ENCODE peak calls at places on chromosomes 3 and 15, in nine cellular contexts. One of them, this sample, is unnamed.

GRCh38 chr3:14524311-14524711 is 15.8 kb downstream of the GRIP2 start:
- DNase-seq in GM12865: no peak
- DNase-seq in breast epithelium: no peak
- DNase-seq in esophagus squamous epithelium: no peak
- DNase-seq in Calu3: peak
- DNase-seq in anterior cingulate cortex: no peak
- DNase-seq in RKO: no peak
- DNase-seq in NCI-H146: no peak
- DNase-seq in NCI-H2081 treated with DMSO at 0.1 percent for 48 hours: no peak
- DNase-seq in this sample: no peak

GRCh38 chr3:114595521-114596028 is 301.7 kb downstream of the TIGIT start:
- DNase-seq in NCI-H146: no peak
- DNase-seq in Calu3: no peak
- DNase-seq in RKO: no peak
- DNase-seq in breast epithelium: no peak
- DNase-seq in NCI-H2081 treated with DMSO at 0.1 percent for 48 hours: no peak
- DNase-seq in anterior cingulate cortex: no peak
- DNase-seq in GM12865: no peak
- DNase-seq in esophagus squamous epithelium: no peak
- DNase-seq in this sample: no peak

GRCh38 chr3:196966526-196967401 is 1.9 kb downstream of the PIGZ start:
- DNase-seq in esophagus squamous epithelium: no peak
- DNase-seq in Calu3: no peak
- DNase-seq in GM12865: no peak
- DNase-seq in NCI-H2081 treated with DMSO at 0.1 percent for 48 hours: no peak
- DNase-seq in breast epithelium: no peak
- DNase-seq in NCI-H146: no peak
- DNase-seq in RKO: no peak
- DNase-seq in anterior cingulate cortex: peak
- DNase-seq in this sample: no peak

GRCh38 chr3:126116526-126116925 is 32.6 kb upstream of the SLC41A3 start:
- DNase-seq in breast epithelium: no peak
- DNase-seq in anterior cingulate cortex: no peak
- DNase-seq in RKO: no peak
- DNase-seq in NCI-H2081 treated with DMSO at 0.1 percent for 48 hours: no peak
- DNase-seq in Calu3: no peak
- DNase-seq in GM12865: no peak
- DNase-seq in esophagus squamous epithelium: no peak
- DNase-seq in NCI-H146: no peak
- DNase-seq in this sample: no peak

GRCh38 chr3:110526732-110527727 is 544.6 kb upstream of the NECTIN3 start:
- DNase-seq in anterior cingulate cortex: no peak
- DNase-seq in GM12865: no peak
- DNase-seq in breast epithelium: no peak
- DNase-seq in Calu3: peak
- DNase-seq in NCI-H146: no peak
- DNase-seq in esophagus squamous epithelium: no peak
- DNase-seq in RKO: peak
- DNase-seq in NCI-H2081 treated with DMSO at 0.1 percent for 48 hours: no peak
- DNase-seq in this sample: no peak

GRCh38 chr3:57007513-57008415 is 52.7 kb upstream of the SPATA12 start:
- DNase-seq in GM12865: no peak
- DNase-seq in breast epithelium: peak
- DNase-seq in RKO: no peak
- DNase-seq in NCI-H146: no peak
- DNase-seq in NCI-H2081 treated with DMSO at 0.1 percent for 48 hours: no peak
- DNase-seq in Calu3: peak
- DNase-seq in esophagus squamous epithelium: peak
- DNase-seq in anterior cingulate cortex: no peak
- DNase-seq in this sample: no peak

GRCh38 chr3:14303336-14304100 is 98.9 kb upstream of the SLC6A6 start:
- DNase-seq in GM12865: peak
- DNase-seq in breast epithelium: peak
- DNase-seq in RKO: no peak
- DNase-seq in anterior cingulate cortex: no peak
- DNase-seq in NCI-H146: no peak
- DNase-seq in NCI-H2081 treated with DMSO at 0.1 percent for 48 hours: no peak
- DNase-seq in esophagus squamous epithelium: no peak
- DNase-seq in Calu3: no peak
- DNase-seq in this sample: no peak

GRCh38 chr3:33901862-33902563 is 103.6 kb downstream of the PDCD6IP start:
- DNase-seq in Calu3: no peak
- DNase-seq in GM12865: no peak
- DNase-seq in breast epithelium: peak
- DNase-seq in RKO: no peak
- DNase-seq in NCI-H146: no peak
- DNase-seq in anterior cingulate cortex: no peak
- DNase-seq in NCI-H2081 treated with DMSO at 0.1 percent for 48 hours: no peak
- DNase-seq in esophagus squamous epithelium: no peak
- DNase-seq in this sample: no peak

GRCh38 chr3:98986073-98986472 is 84.6 kb upstream of the DCBLD2 start:
- DNase-seq in Calu3: no peak
- DNase-seq in RKO: peak
- DNase-seq in NCI-H146: no peak
- DNase-seq in GM12865: no peak
- DNase-seq in breast epithelium: no peak
- DNase-seq in esophagus squamous epithelium: no peak
- DNase-seq in NCI-H2081 treated with DMSO at 0.1 percent for 48 hours: no peak
- DNase-seq in anterior cingulate cortex: no peak
- DNase-seq in this sample: no peak

GRCh38 chr15:94692697-94693096 is 461.3 kb downstream of the MCTP2 start:
- DNase-seq in RKO: no peak
- DNase-seq in GM12865: no peak
- DNase-seq in anterior cingulate cortex: no peak
- DNase-seq in NCI-H146: no peak
- DNase-seq in breast epithelium: no peak
- DNase-seq in Calu3: no peak
- DNase-seq in esophagus squamous epithelium: no peak
- DNase-seq in NCI-H2081 treated with DMSO at 0.1 percent for 48 hours: no peak
- DNase-seq in this sample: no peak

GRCh38 chr3:188954590-188955208 is 217.1 kb upstream of the TPRG1 start:
- DNase-seq in anterior cingulate cortex: peak
- DNase-seq in RKO: peak
- DNase-seq in Calu3: peak
- DNase-seq in NCI-H146: peak
- DNase-seq in breast epithelium: peak
- DNase-seq in GM12865: peak
- DNase-seq in esophagus squamous epithelium: peak
- DNase-seq in NCI-H2081 treated with DMSO at 0.1 percent for 48 hours: peak
- DNase-seq in this sample: no peak

GRCh38 chr3:72520690-72521308 is 327.4 kb downstream of the SHQ1 start:
- DNase-seq in RKO: no peak
- DNase-seq in GM12865: peak
- DNase-seq in NCI-H146: peak
- DNase-seq in Calu3: peak
- DNase-seq in breast epithelium: no peak
- DNase-seq in esophagus squamous epithelium: no peak
- DNase-seq in anterior cingulate cortex: no peak
- DNase-seq in NCI-H2081 treated with DMSO at 0.1 percent for 48 hours: no peak
- DNase-seq in this sample: no peak

GRCh38 chr15:101394056-101394630 is 95.4 kb downstream of the PCSK6 start:
- DNase-seq in GM12865: no peak
- DNase-seq in esophagus squamous epithelium: no peak
- DNase-seq in breast epithelium: no peak
- DNase-seq in anterior cingulate cortex: no peak
- DNase-seq in NCI-H146: no peak
- DNase-seq in RKO: no peak
- DNase-seq in Calu3: no peak
- DNase-seq in NCI-H2081 treated with DMSO at 0.1 percent for 48 hours: no peak
- DNase-seq in this sample: no peak

GRCh38 chr3:144424606-144425005 is 453.0 kb downstream of the DIPK2A start:
- DNase-seq in anterior cingulate cortex: no peak
- DNase-seq in RKO: no peak
- DNase-seq in breast epithelium: no peak
- DNase-seq in esophagus squamous epithelium: no peak
- DNase-seq in NCI-H2081 treated with DMSO at 0.1 percent for 48 hours: no peak
- DNase-seq in NCI-H146: no peak
- DNase-seq in Calu3: no peak
- DNase-seq in GM12865: no peak
- DNase-seq in this sample: no peak

GRCh38 chr15:46525984-46526725 is 891.3 kb downstream of the SQOR start:
- DNase-seq in esophagus squamous epithelium: no peak
- DNase-seq in breast epithelium: no peak
- DNase-seq in RKO: no peak
- DNase-seq in NCI-H2081 treated with DMSO at 0.1 percent for 48 hours: no peak
- DNase-seq in Calu3: no peak
- DNase-seq in NCI-H146: no peak
- DNase-seq in GM12865: no peak
- DNase-seq in anterior cingulate cortex: no peak
- DNase-seq in this sample: no peak

GRCh38 chr3:25821746-25822573 is 32.1 kb downstream of the OXSM start:
- DNase-seq in esophagus squamous epithelium: no peak
- DNase-seq in breast epithelium: no peak
- DNase-seq in anterior cingulate cortex: no peak
- DNase-seq in NCI-H2081 treated with DMSO at 0.1 percent for 48 hours: no peak
- DNase-seq in RKO: no peak
- DNase-seq in Calu3: no peak
- DNase-seq in NCI-H146: no peak
- DNase-seq in GM12865: no peak
- DNase-seq in this sample: no peak

GRCh38 chr15:34987623-34987981 is 485 bp downstream of the ZNF770 start:
- DNase-seq in GM12865: no peak
- DNase-seq in NCI-H146: no peak
- DNase-seq in esophagus squamous epithelium: no peak
- DNase-seq in breast epithelium: no peak
- DNase-seq in RKO: no peak
- DNase-seq in NCI-H2081 treated with DMSO at 0.1 percent for 48 hours: no peak
- DNase-seq in Calu3: no peak
- DNase-seq in anterior cingulate cortex: no peak
- DNase-seq in this sample: no peak

GRCh38 chr3:47984089-47984759 is 32.0 kb downstream of the MAP4 start:
- DNase-seq in RKO: peak
- DNase-seq in anterior cingulate cortex: no peak
- DNase-seq in Calu3: no peak
- DNase-seq in NCI-H146: peak
- DNase-seq in esophagus squamous epithelium: no peak
- DNase-seq in GM12865: no peak
- DNase-seq in NCI-H2081 treated with DMSO at 0.1 percent for 48 hours: no peak
- DNase-seq in breast epithelium: no peak
- DNase-seq in this sample: no peak

GRCh38 chr15:29058903-29059539 is 173.2 kb downstream of the APBA2 start:
- DNase-seq in esophagus squamous epithelium: no peak
- DNase-seq in GM12865: no peak
- DNase-seq in breast epithelium: no peak
- DNase-seq in NCI-H2081 treated with DMSO at 0.1 percent for 48 hours: no peak
- DNase-seq in RKO: no peak
- DNase-seq in NCI-H146: no peak
- DNase-seq in anterior cingulate cortex: no peak
- DNase-seq in Calu3: no peak
- DNase-seq in this sample: no peak

GRCh38 chr3:152836269-152836668 is 1.3 kb downstream of the P2RY1 start:
- DNase-seq in RKO: no peak
- DNase-seq in breast epithelium: no peak
- DNase-seq in GM12865: no peak
- DNase-seq in esophagus squamous epithelium: no peak
- DNase-seq in Calu3: no peak
- DNase-seq in NCI-H146: no peak
- DNase-seq in NCI-H2081 treated with DMSO at 0.1 percent for 48 hours: no peak
- DNase-seq in anterior cingulate cortex: no peak
- DNase-seq in this sample: no peak

This sample was measured in cortex of kidney.